ENCODE peak calls at places on chromosomes 12 and 14, in five cellular contexts. One of them, this sample, is unnamed.

GRCh38 chr14:91885837-91886236 is 18.5 kb upstream of the TC2N start:
- DNase-seq in Daoy: no peak
- DNase-seq in NCI-H69: no peak
- DNase-seq in transverse colon: no peak
- DNase-seq in D721Med: no peak
- DNase-seq in this sample: no peak

GRCh38 chr12:1794440-1795090 is 25.8 kb upstream of the LRTM2 start:
- DNase-seq in D721Med: no peak
- DNase-seq in NCI-H69: no peak
- DNase-seq in transverse colon: no peak
- DNase-seq in Daoy: no peak
- DNase-seq in this sample: peak; percentile 54

GRCh38 chr12:46264057-46264456 is 4.8 kb downstream of the SLC38A1 start:
- DNase-seq in D721Med: no peak
- DNase-seq in NCI-H69: no peak
- DNase-seq in Daoy: no peak
- DNase-seq in transverse colon: no peak
- DNase-seq in this sample: no peak

GRCh38 chr12:67088401-67089118 is 180.6 kb upstream of the CAND1 start:
- DNase-seq in D721Med: no peak
- DNase-seq in Daoy: no peak
- DNase-seq in transverse colon: no peak
- DNase-seq in NCI-H69: no peak
- DNase-seq in this sample: no peak

GRCh38 chr12:53493610-53494391 is 5.5 kb downstream of the MAP3K12 start:
- DNase-seq in Daoy: no peak
- DNase-seq in D721Med: no peak
- DNase-seq in transverse colon: no peak
- DNase-seq in NCI-H69: peak; percentile 76
- DNase-seq in this sample: peak; percentile 64

GRCh38 chr12:57998251-57998650 is 56.9 kb downstream of the ATP23 start:
- DNase-seq in D721Med: no peak
- DNase-seq in transverse colon: no peak
- DNase-seq in Daoy: no peak
- DNase-seq in NCI-H69: no peak
- DNase-seq in this sample: no peak

GRCh38 chr12:116818341-116818856 is 62.8 kb downstream of the HRK start:
- DNase-seq in D721Med: no peak
- DNase-seq in transverse colon: peak; percentile 19
- DNase-seq in Daoy: peak; percentile 53
- DNase-seq in NCI-H69: peak; percentile 32
- DNase-seq in this sample: peak; percentile 62

GRCh38 chr12:9827209-9827888 is at the start of gene KLRF1:
- DNase-seq in NCI-H69: no peak
- DNase-seq in Daoy: no peak
- DNase-seq in D721Med: no peak
- DNase-seq in transverse colon: no peak
- DNase-seq in this sample: no peak

GRCh38 chr12:5783274-5783920 is 161.7 kb downstream of the ANO2 start:
- DNase-seq in NCI-H69: peak; percentile 6
- DNase-seq in transverse colon: no peak
- DNase-seq in Daoy: peak; percentile 67
- DNase-seq in D721Med: no peak
- DNase-seq in this sample: peak; percentile 14

GRCh38 chr14:51006781-51007211 is 62.5 kb upstream of the PYGL start:
- DNase-seq in D721Med: no peak
- DNase-seq in Daoy: peak; percentile 90
- DNase-seq in transverse colon: no peak
- DNase-seq in NCI-H69: peak; percentile 98
- DNase-seq in this sample: peak; percentile 85

GRCh38 chr12:91985002-91985767 is 160.5 kb downstream of the BTG1 start:
- DNase-seq in transverse colon: no peak
- DNase-seq in Daoy: peak; percentile 38
- DNase-seq in NCI-H69: no peak
- DNase-seq in D721Med: no peak
- DNase-seq in this sample: no peak

GRCh38 chr12:95633049-95633545 is 81.8 kb upstream of the USP44 start:
- DNase-seq in transverse colon: peak; percentile 81
- DNase-seq in NCI-H69: no peak
- DNase-seq in D721Med: no peak
- DNase-seq in Daoy: peak; percentile 95
- DNase-seq in this sample: peak; percentile 86

GRCh38 chr14:28161040-28161439 is 605.5 kb upstream of the FOXG1 start:
- DNase-seq in Daoy: no peak
- DNase-seq in transverse colon: no peak
- DNase-seq in NCI-H69: no peak
- DNase-seq in D721Med: no peak
- DNase-seq in this sample: no peak

GRCh38 chr14:88660056-88660455 is 97.2 kb downstream of the ZC3H14 start:
- DNase-seq in transverse colon: no peak
- DNase-seq in Daoy: no peak
- DNase-seq in NCI-H69: no peak
- DNase-seq in D721Med: no peak
- DNase-seq in this sample: no peak

GRCh38 chr12:119727600-119728436 is 59.9 kb downstream of the PRKAB1 start:
- DNase-seq in NCI-H69: no peak
- DNase-seq in D721Med: no peak
- DNase-seq in Daoy: no peak
- DNase-seq in transverse colon: no peak
- DNase-seq in this sample: no peak

GRCh38 chr12:48279601-48280000 is 71.1 kb downstream of the ZNF641 start:
- DNase-seq in NCI-H69: peak; percentile 46
- DNase-seq in Daoy: no peak
- DNase-seq in transverse colon: no peak
- DNase-seq in D721Med: no peak
- DNase-seq in this sample: no peak

GRCh38 chr12:28021704-28022103 is 49.2 kb upstream of the PTHLH start:
- DNase-seq in NCI-H69: no peak
- DNase-seq in D721Med: no peak
- DNase-seq in Daoy: no peak
- DNase-seq in transverse colon: no peak
- DNase-seq in this sample: no peak

GRCh38 chr12:40208707-40209106 is 16.1 kb upstream of the LRRK2 start:
- DNase-seq in transverse colon: peak; percentile 9
- DNase-seq in NCI-H69: no peak
- DNase-seq in D721Med: no peak
- DNase-seq in Daoy: no peak
- DNase-seq in this sample: no peak

GRCh38 chr12:92927436-92928116 is 1.5 kb downstream of the EEA1 start:
- DNase-seq in D721Med: no peak
- DNase-seq in NCI-H69: peak; percentile 30
- DNase-seq in transverse colon: no peak
- DNase-seq in Daoy: peak; percentile 61
- DNase-seq in this sample: no peak

GRCh38 chr14:68405959-68406358 is 386.9 kb downstream of the ZFP36L1 start:
- DNase-seq in Daoy: no peak
- DNase-seq in D721Med: no peak
- DNase-seq in NCI-H69: no peak
- DNase-seq in transverse colon: no peak
- DNase-seq in this sample: no peak

GRCh38 chr14:100468557-100468956 is 118.7 kb downstream of the BEGAIN start:
- DNase-seq in Daoy: no peak
- DNase-seq in NCI-H69: no peak
- DNase-seq in D721Med: no peak
- DNase-seq in transverse colon: no peak
- DNase-seq in this sample: no peak

GRCh38 chr14:84482256-84483071 is 1047.5 kb upstream of the FLRT2 start:
- DNase-seq in NCI-H69: no peak
- DNase-seq in transverse colon: no peak
- DNase-seq in D721Med: no peak
- DNase-seq in Daoy: no peak
- DNase-seq in this sample: no peak

GRCh38 chr12:62259311-62259992 is 752 bp upstream of the USP15 start:
- DNase-seq in D721Med: no peak
- DNase-seq in Daoy: no peak
- DNase-seq in transverse colon: peak; percentile 10
- DNase-seq in NCI-H69: peak; percentile 85
- DNase-seq in this sample: no peak

GRCh38 chr14:96057738-96058137 is 18.6 kb downstream of the C14orf132 start:
- DNase-seq in NCI-H69: no peak
- DNase-seq in D721Med: no peak
- DNase-seq in Daoy: no peak
- DNase-seq in transverse colon: no peak
- DNase-seq in this sample: peak; percentile 31

GRCh38 chr14:58844544-58844943 is 206.8 kb downstream of the DACT1 start:
- DNase-seq in NCI-H69: peak; percentile 45
- DNase-seq in Daoy: no peak
- DNase-seq in D721Med: no peak
- DNase-seq in transverse colon: no peak
- DNase-seq in this sample: no peak

GRCh38 chr12:27652174-27652763 is 44.0 kb upstream of the REP15 start:
- DNase-seq in transverse colon: peak; percentile 27
- DNase-seq in D721Med: peak; percentile 22
- DNase-seq in Daoy: peak; percentile 76
- DNase-seq in NCI-H69: peak; percentile 76
- DNase-seq in this sample: peak; percentile 86

This sample was measured in islet precursor cell.